ENCODE peak calls at places on chromosomes 13 and 19, in five cellular contexts. K is lower lobe of right lung, S is tibial artery, C is PC-9, G is substantia nigra. V is an unnamed sample.

GRCh38 chr19:6023936-6024335 is 46.0 kb upstream of the RANBP3 start:
- DNase-seq in K (peak; percentile 5), S (no peak), C (no peak), G (no peak), V (no peak)

GRCh38 chr13:80823472-80823871 is 482.5 kb upstream of the SPRY2 start:
- DNase-seq in K (no peak), S (no peak), C (no peak), G (no peak), V (no peak)

GRCh38 chr19:43476606-43477005 is 11.2 kb upstream of the LYPD3 start:
- DNase-seq in K (no peak), S (no peak), C (peak; percentile 68), G (no peak), V (no peak)

GRCh38 chr13:100881291-100881864 is 206.8 kb upstream of the TMTC4 start:
- DNase-seq in K (no peak), S (no peak), C (no peak), G (no peak), V (no peak)

GRCh38 chr13:107834717-107835116 is 380.6 kb downstream of the LIG4 start:
- DNase-seq in K (no peak), S (no peak), C (no peak), G (no peak), V (no peak)

GRCh38 chr19:30361721-30362120 is 10.5 kb upstream of the ZNF536 start:
- DNase-seq in K (no peak), S (no peak), C (no peak), G (no peak), V (no peak)

GRCh38 chr13:44174769-44175425 is 198.7 kb upstream of the SERP2 start:
- DNase-seq in K (no peak), S (no peak), C (no peak), G (no peak), V (no peak)

GRCh38 chr19:5156231-5156986 is 184.2 kb downstream of the PTPRS start:
- DNase-seq in K (no peak), S (peak; percentile 62), C (no peak), G (no peak), V (no peak)

GRCh38 chr13:101178394-101178793 is 237.9 kb downstream of the NALCN start:
- DNase-seq in K (no peak), S (no peak), C (no peak), G (no peak), V (no peak)

GRCh38 chr19:7516281-7516862 is 469 bp downstream of the ZNF358 start:
- DNase-seq in K (no peak), S (peak; percentile 66), C (no peak), G (no peak), V (no peak)

GRCh38 chr13:95296326-95296939 is 4.8 kb downstream of the ABCC4 start:
- DNase-seq in K (peak; percentile 51), S (no peak), C (no peak), G (peak; percentile 21), V (no peak)

GRCh38 chr13:64847767-64848166 is 2382.4 kb downstream of the PCDH9 start:
- DNase-seq in K (no peak), S (no peak), C (no peak), G (no peak), V (no peak)

GRCh38 chr13:43368003-43368402 is 344.6 kb downstream of the DNAJC15 start:
- DNase-seq in K (no peak), S (no peak), C (peak; percentile 40), G (no peak), V (no peak)

GRCh38 chr19:46533085-46534081 is 37.7 kb upstream of the PNMA8B start:
- DNase-seq in K (no peak), S (peak; percentile 63), C (no peak), G (peak; percentile 11), V (no peak)

GRCh38 chr19:1526979-1527649 is 3.2 kb downstream of the PLK5 start:
- DNase-seq in K (no peak), S (no peak), C (no peak), G (no peak), V (no peak)

GRCh38 chr13:71721117-71721516 is 145.9 kb downstream of the DACH1 start:
- DNase-seq in K (no peak), S (no peak), C (no peak), G (no peak), V (no peak)

GRCh38 chr19:43351998-43352746 is 1.3 kb upstream of the CD177 start:
- DNase-seq in K (no peak), S (no peak), C (no peak), G (no peak), V (no peak)

GRCh38 chr19:1567116-1567847 is 843 bp downstream of the MEX3D start:
- DNase-seq in K (no peak), S (no peak), C (no peak), G (no peak), V (no peak)

GRCh38 chr13:36382030-36382429 is 35.8 kb upstream of the SPART start:
- DNase-seq in K (no peak), S (no peak), C (peak; percentile 87), G (no peak), V (no peak)

GRCh38 chr13:92649140-92649813 is 577.3 kb upstream of the GPC6 start:
- DNase-seq in K (no peak), S (no peak), C (no peak), G (no peak), V (no peak)

DNA sequence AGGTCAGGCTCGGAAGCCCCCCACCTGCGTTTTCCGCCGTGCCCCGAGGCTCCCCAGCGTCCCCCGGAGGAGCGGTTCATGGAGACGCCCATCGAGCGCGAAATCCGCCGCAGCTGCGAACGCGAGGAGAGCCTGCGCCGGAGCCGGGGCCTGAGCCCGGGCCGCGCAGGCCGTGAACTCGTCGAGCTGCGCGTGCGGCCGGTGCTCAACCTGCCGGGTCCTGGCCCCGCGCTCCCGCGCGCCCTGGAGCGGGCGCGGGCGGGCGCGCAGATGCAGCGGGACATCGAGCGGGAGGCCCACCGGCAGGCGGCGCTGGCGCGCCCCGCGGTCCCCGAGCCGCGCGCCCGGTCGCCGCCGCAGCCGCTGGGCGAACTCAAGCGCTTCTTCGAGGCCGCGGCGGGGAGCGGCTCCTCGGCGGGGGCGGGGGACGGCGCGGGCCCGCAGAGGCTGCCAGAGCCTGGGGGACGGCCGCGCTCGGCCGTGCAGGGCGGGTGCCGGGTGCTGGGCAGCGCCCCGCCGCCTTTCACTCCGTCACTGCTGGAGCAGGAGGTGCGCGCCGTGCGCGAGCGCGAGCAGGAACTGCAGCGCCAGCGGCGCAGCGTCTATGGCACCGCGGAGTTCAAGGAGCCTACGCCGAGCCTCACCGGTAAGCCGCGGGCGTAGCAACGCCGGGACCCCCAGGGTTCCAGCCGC is 792 bp downstream of the MISP3 start:
- DNase-seq in K (peak; percentile 88), S (peak; percentile 86), C (peak; percentile 61), G (peak; percentile 86), V (no peak)
- H3K27ac ChIP-seq in K (peak overlapping the region; percentile 92), S (peak overlapping the region; percentile 92), C (no peak overlapping the region), G (peak overlapping the region; percentile 97), V (peak overlapping the region; percentile 31)

GRCh38 chr19:48806818-48807589 is 3.8 kb downstream of the BCAT2 start:
- DNase-seq in K (no peak), S (no peak), C (no peak), G (no peak), V (no peak)

GRCh38 chr19:48812094-48812929 is 1.5 kb upstream of the BCAT2 start:
- DNase-seq in K (peak; percentile 93), S (peak; percentile 97), C (peak; percentile 70), G (peak; percentile 86), V (no peak)

GRCh38 chr19:48813123-48813911 is 2.5 kb upstream of the BCAT2 start:
- DNase-seq in K (no peak), S (no peak), C (no peak), G (no peak), V (no peak)

GRCh38 chr19:48807590-48808308 is 3.1 kb downstream of the BCAT2 start:
- DNase-seq in K (no peak), S (no peak), C (no peak), G (no peak), V (no peak)

GRCh38 chr19:48810151-48810550 is 678 bp downstream of the BCAT2 start:
- DNase-seq in K (no peak), S (no peak), C (no peak), G (no peak), V (no peak)
- H3K27ac ChIP-seq in K (peak overlapping the region; percentile 88), S (peak overlapping the region; percentile 89), C (no peak overlapping the region), G (peak overlapping the region; percentile 79), V (peak overlapping the region; percentile 14)

DNA sequence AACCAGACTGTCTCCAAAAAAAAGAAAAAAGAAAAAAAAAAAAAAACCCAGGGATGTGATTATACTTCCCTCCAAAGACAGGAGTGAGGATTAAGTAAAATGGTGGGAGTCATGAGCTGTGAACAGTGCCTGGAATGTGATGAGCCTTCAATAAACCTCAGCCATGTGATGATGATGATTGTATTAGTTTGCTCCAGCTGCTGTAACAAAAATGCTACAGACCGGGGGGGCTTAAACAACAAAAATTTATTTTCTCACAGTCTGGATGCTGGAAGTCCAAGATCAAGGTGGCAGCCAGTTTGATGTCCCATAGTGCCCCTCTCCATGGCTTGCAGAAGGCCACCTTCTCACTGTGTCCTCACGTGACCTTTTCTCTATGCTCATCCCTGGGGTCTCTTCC is 8.9 kb upstream of the PVR start:
- DNase-seq in K (no peak), S (no peak), C (peak; percentile 8), G (no peak), V (no peak)
- H3K27ac ChIP-seq in K (no peak overlapping the region), S (no peak overlapping the region), C (no peak overlapping the region), G (no peak overlapping the region), V (no peak overlapping the region)

GRCh38 chr13:110525328-110526319 is 35.9 kb downstream of the RAB20 start:
- DNase-seq in K (peak; percentile 75), S (no peak), C (peak; percentile 90), G (no peak), V (no peak)

GRCh38 chr13:110528911-110529310 is 32.6 kb downstream of the RAB20 start:
- DNase-seq in K (no peak), S (no peak), C (no peak), G (no peak), V (no peak)

GRCh38 chr13:110530839-110531499 is 30.6 kb downstream of the RAB20 start:
- DNase-seq in K (peak; percentile 14), S (no peak), C (no peak), G (no peak), V (no peak)

GRCh38 chr13:110529522-110530311 is 31.8 kb downstream of the RAB20 start:
- DNase-seq in K (no peak), S (peak; percentile 86), C (no peak), G (no peak), V (no peak)

GRCh38 chr13:110528371-110528770 is 33.2 kb downstream of the RAB20 start:
- DNase-seq in K (no peak), S (peak; percentile 83), C (peak; percentile 51), G (no peak), V (no peak)
- H3K27ac ChIP-seq in K (peak overlapping the region; percentile 73), S (peak overlapping the region; percentile 90), C (peak overlapping the region; percentile 71), G (no peak overlapping the region), V (no peak overlapping the region)